ENCODE peak calls at places on chromosomes 11 and 22, in four cellular contexts. L, Z, A and V are unnamed samples.

GRCh38 chr22:39244496-39245129 is at the start of gene PDGFB:
- DNase-seq in L (no peak), Z (no peak), A (peak), V (no peak)

GRCh38 chr11:12110714-12111481 is 508 bp downstream of the MICAL2 start:
- DNase-seq in L (no peak), Z (no peak), A (no peak), V (peak)

GRCh38 chr22:34877506-34877905 is 188.5 kb upstream of the ISX start:
- DNase-seq in L (no peak), Z (no peak), A (no peak), V (no peak)

GRCh38 chr11:116648229-116649174 is 124.3 kb downstream of the BUD13 start:
- DNase-seq in L (no peak), Z (no peak), A (no peak), V (no peak)

GRCh38 chr11:114625294-114625693 is 29.7 kb upstream of the NXPE4 start:
- DNase-seq in L (no peak), Z (no peak), A (no peak), V (no peak)

GRCh38 chr22:21695432-21696085 is 29.7 kb downstream of the PPIL2 start:
- DNase-seq in L (peak), Z (no peak), A (no peak), V (no peak)

GRCh38 chr11:11552688-11553087 is 69.1 kb downstream of the GALNT18 start:
- DNase-seq in L (no peak), Z (no peak), A (no peak), V (no peak)

GRCh38 chr22:17665884-17666283 is 27.3 kb downstream of the BCL2L13 start:
- DNase-seq in L (no peak), Z (no peak), A (no peak), V (no peak)

GRCh38 chr11:64844330-64845124 is at the start of gene CDC42BPG:
- DNase-seq in L (peak), Z (peak), A (peak), V (peak)

GRCh38 chr11:122578168-122578825 is 77.2 kb upstream of the UBASH3B start:
- DNase-seq in L (no peak), Z (peak), A (peak), V (no peak)

DNA sequence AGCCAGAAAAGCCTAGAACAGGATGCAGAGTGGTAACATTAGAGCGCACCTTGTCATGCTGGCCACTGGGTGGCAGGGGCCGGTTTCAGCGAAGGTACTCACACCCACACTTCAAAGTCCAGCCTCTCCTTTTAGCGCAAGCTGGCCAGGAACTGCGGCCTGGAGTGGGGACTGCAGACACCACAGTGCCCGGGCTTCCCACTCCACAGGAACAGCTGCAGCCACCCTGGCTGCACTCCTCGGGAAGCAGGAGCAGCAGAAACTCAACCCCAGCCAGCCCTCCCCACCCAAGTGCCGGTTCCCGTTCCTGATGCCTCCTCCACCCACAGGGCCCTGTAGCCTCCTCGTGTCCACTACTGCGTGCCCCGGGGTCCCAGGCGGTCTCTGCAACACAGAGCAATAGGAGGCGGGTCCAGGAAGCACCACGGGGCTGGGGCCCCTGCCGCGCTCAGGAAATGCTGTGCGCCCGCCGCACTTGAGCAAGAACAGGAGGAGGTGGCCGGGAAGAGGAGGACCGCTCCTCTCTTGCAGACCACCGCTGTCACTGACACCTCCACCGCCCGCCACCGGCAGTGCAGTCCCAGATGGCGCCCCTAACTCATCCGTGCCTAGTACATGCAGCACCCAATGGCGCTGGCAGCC is 2.2 kb downstream of the RFPL2 start:
- DNase-seq in L (peak), Z (peak), A (peak), V (peak)
- TF ChIP-seq MAX in L (no peak), Z (peak), A (no peak), V (no peak)

GRCh38 chr11:36480833-36481232 is 29.2 kb downstream of the TRAF6 start:
- DNase-seq in L (no peak), Z (no peak), A (no peak), V (no peak)

GRCh38 chr11:36475192-36475591 is 34.9 kb downstream of the TRAF6 start:
- DNase-seq in L (no peak), Z (no peak), A (no peak), V (no peak)

GRCh38 chr11:36478700-36479329 is 31.3 kb downstream of the TRAF6 start:
- DNase-seq in L (no peak), Z (peak), A (peak), V (no peak)
- TF ChIP-seq HMGXB4 in L (no peak), Z (no peak), A (no peak), V (no peak)

DNA sequence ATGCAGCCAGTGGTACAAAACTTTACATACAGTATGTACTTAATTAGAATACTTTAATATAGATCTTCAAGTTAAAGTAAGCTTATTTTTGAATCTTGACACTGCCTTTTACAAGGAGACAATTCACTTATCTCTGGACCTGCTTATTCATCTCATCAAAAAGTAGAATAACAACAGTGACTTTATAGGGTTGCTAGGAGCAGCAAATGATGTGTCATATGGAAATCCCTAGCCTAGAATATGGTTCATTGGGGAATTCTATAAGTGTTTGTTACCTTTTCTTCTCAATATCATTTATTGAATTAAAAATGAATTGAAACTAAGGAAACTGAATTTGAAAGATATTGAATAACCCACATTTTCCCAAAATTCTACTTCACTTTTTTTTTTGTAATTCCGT is 45.0 kb upstream of the FIBIN start:
- DNase-seq in L (no peak), Z (no peak), A (no peak), V (no peak)
- TF ChIP-seq MAX in L (no peak), Z (no peak), A (no peak), V (no peak)

GRCh38 chr11:57466680-57467079 is 6.4 kb downstream of the RTN4RL2 start:
- DNase-seq in L (no peak), Z (no peak), A (no peak), V (no peak)
- TF ChIP-seq HMGXB4 in L (no peak), Z (no peak), A (no peak), V (no peak)